ENCODE peak calls at places on chromosomes 12 and 14, in ten cellular contexts. One of them, this sample, is unnamed.

GRCh38 chr12:113467514-113468364 is 3.9 kb downstream of the LHX5 start:
- DNase-seq in H1: peak
- DNase-seq in IMR-90: no peak
- DNase-seq in body of pancreas: no peak
- DNase-seq in transverse colon: no peak
- DNase-seq in A549: peak
- DNase-seq in uterus: no peak
- DNase-seq in prostate gland: no peak
- DNase-seq in thyroid gland: no peak
- DNase-seq in tibial nerve: no peak
- DNase-seq in this sample: no peak

GRCh38 chr12:12273291-12273957 is 6.6 kb upstream of the LRP6 start:
- DNase-seq in tibial nerve: no peak
- DNase-seq in transverse colon: no peak
- DNase-seq in prostate gland: no peak
- DNase-seq in thyroid gland: no peak
- DNase-seq in A549: no peak
- DNase-seq in body of pancreas: no peak
- DNase-seq in IMR-90: peak
- DNase-seq in H1: no peak
- DNase-seq in uterus: no peak
- DNase-seq in this sample: no peak

GRCh38 chr12:28099862-28100261 is 90.4 kb upstream of the CCDC91 start:
- DNase-seq in thyroid gland: no peak
- DNase-seq in prostate gland: no peak
- DNase-seq in tibial nerve: no peak
- DNase-seq in transverse colon: no peak
- DNase-seq in H1: no peak
- DNase-seq in A549: no peak
- DNase-seq in uterus: no peak
- DNase-seq in body of pancreas: no peak
- DNase-seq in IMR-90: no peak
- DNase-seq in this sample: no peak

GRCh38 chr14:86296173-86296572 is 766.2 kb downstream of the FLRT2 start:
- DNase-seq in H1: no peak
- DNase-seq in thyroid gland: no peak
- DNase-seq in transverse colon: no peak
- DNase-seq in A549: no peak
- DNase-seq in uterus: no peak
- DNase-seq in prostate gland: no peak
- DNase-seq in body of pancreas: no peak
- DNase-seq in tibial nerve: no peak
- DNase-seq in IMR-90: peak
- DNase-seq in this sample: no peak

GRCh38 chr14:103870144-103870876 is 22.9 kb upstream of the PPP1R13B start:
- DNase-seq in tibial nerve: no peak
- DNase-seq in thyroid gland: peak
- DNase-seq in A549: no peak
- DNase-seq in IMR-90: no peak
- DNase-seq in uterus: no peak
- DNase-seq in H1: no peak
- DNase-seq in transverse colon: no peak
- DNase-seq in prostate gland: no peak
- DNase-seq in body of pancreas: peak
- DNase-seq in this sample: no peak

GRCh38 chr14:59085207-59085739 is 103.2 kb upstream of the DAAM1 start:
- DNase-seq in H1: no peak
- DNase-seq in A549: no peak
- DNase-seq in uterus: no peak
- DNase-seq in tibial nerve: no peak
- DNase-seq in IMR-90: no peak
- DNase-seq in prostate gland: no peak
- DNase-seq in thyroid gland: no peak
- DNase-seq in transverse colon: no peak
- DNase-seq in body of pancreas: no peak
- DNase-seq in this sample: no peak

GRCh38 chr12:124623344-124623885 is 56.0 kb upstream of the NCOR2 start:
- DNase-seq in body of pancreas: no peak
- DNase-seq in tibial nerve: no peak
- DNase-seq in uterus: no peak
- DNase-seq in thyroid gland: no peak
- DNase-seq in A549: no peak
- DNase-seq in transverse colon: no peak
- DNase-seq in prostate gland: no peak
- DNase-seq in H1: no peak
- DNase-seq in IMR-90: no peak
- DNase-seq in this sample: no peak

GRCh38 chr14:59728294-59728693 is 142.3 kb downstream of the RTN1 start:
- DNase-seq in IMR-90: no peak
- DNase-seq in A549: no peak
- DNase-seq in tibial nerve: no peak
- DNase-seq in transverse colon: no peak
- DNase-seq in uterus: no peak
- DNase-seq in thyroid gland: no peak
- DNase-seq in H1: no peak
- DNase-seq in prostate gland: no peak
- DNase-seq in body of pancreas: no peak
- DNase-seq in this sample: no peak

GRCh38 chr14:61695695-61696527 is 598 bp downstream of the HIF1A start:
- DNase-seq in IMR-90: peak
- DNase-seq in transverse colon: peak
- DNase-seq in prostate gland: peak
- DNase-seq in thyroid gland: peak
- DNase-seq in body of pancreas: peak
- DNase-seq in tibial nerve: peak
- DNase-seq in uterus: peak
- DNase-seq in H1: peak
- DNase-seq in A549: peak
- DNase-seq in this sample: peak

GRCh38 chr12:42868291-42868690 is 278.7 kb upstream of the PRICKLE1 start:
- DNase-seq in tibial nerve: no peak
- DNase-seq in IMR-90: no peak
- DNase-seq in A549: no peak
- DNase-seq in thyroid gland: no peak
- DNase-seq in transverse colon: no peak
- DNase-seq in uterus: no peak
- DNase-seq in body of pancreas: no peak
- DNase-seq in H1: no peak
- DNase-seq in prostate gland: no peak
- DNase-seq in this sample: no peak

GRCh38 chr14:67457782-67458181 is 30.7 kb downstream of the TMEM229B start:
- DNase-seq in prostate gland: peak
- DNase-seq in IMR-90: no peak
- DNase-seq in H1: peak
- DNase-seq in uterus: no peak
- DNase-seq in transverse colon: no peak
- DNase-seq in thyroid gland: peak
- DNase-seq in A549: no peak
- DNase-seq in tibial nerve: no peak
- DNase-seq in body of pancreas: peak
- DNase-seq in this sample: no peak

GRCh38 chr12:6335451-6336078 is 6.3 kb downstream of the TNFRSF1A start:
- DNase-seq in prostate gland: peak
- DNase-seq in transverse colon: peak
- DNase-seq in body of pancreas: peak
- DNase-seq in H1: peak
- DNase-seq in A549: peak
- DNase-seq in IMR-90: peak
- DNase-seq in thyroid gland: peak
- DNase-seq in uterus: peak
- DNase-seq in tibial nerve: peak
- DNase-seq in this sample: no peak
- TF ChIP-seq POLR2A in prostate gland: no peak
- TF ChIP-seq POLR2A in transverse colon: peak
- TF ChIP-seq POLR2A in body of pancreas: no peak
- TF ChIP-seq POLR2A in H1: no peak
- TF ChIP-seq POLR2A in A549: peak
- TF ChIP-seq POLR2A in IMR-90: peak
- TF ChIP-seq POLR2A in thyroid gland: no peak
- TF ChIP-seq POLR2A in uterus: peak
- TF ChIP-seq POLR2A in tibial nerve: no peak
- TF ChIP-seq POLR2A in this sample: peak

DNA sequence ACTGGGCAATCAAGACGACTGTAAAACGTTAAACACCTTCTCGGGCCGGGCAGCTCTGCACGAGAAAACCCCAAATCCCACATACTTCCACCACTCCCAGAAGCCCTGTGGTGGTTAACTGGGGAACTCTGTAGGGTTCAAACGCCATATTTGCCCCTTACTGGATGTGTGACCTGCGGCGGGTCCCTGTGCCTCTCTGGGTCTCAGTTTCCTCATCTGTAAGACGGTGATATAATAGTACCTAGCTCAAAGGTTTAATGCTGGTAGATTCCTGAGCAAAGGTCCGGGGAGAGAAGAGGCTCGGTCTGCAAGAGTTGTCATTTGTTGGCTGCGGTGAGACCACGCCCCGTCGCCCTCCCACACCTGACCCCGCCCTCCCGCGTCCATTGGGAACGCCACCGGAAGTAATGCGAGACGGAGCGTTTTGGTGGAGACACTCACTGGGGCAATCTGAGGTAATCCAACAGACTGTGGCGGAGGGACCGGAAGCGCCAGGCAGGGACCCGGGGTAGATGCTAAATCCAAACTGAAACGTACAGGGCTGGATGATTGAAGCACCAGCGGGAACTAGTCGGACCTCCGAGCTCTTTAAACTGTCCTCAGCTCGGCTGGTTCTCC is 661 bp upstream of the OGFOD2 start:
- DNase-seq in thyroid gland: peak
- DNase-seq in A549: peak
- DNase-seq in transverse colon: peak
- DNase-seq in IMR-90: peak
- DNase-seq in uterus: peak
- DNase-seq in H1: peak
- DNase-seq in body of pancreas: peak
- DNase-seq in tibial nerve: peak
- DNase-seq in prostate gland: peak
- DNase-seq in this sample: peak
- TF ChIP-seq POLR2A in thyroid gland: peak
- TF ChIP-seq POLR2A in A549: peak
- TF ChIP-seq POLR2A in transverse colon: peak
- TF ChIP-seq POLR2A in IMR-90: no peak
- TF ChIP-seq POLR2A in uterus: no peak
- TF ChIP-seq POLR2A in H1: peak
- TF ChIP-seq POLR2A in body of pancreas: no peak
- TF ChIP-seq POLR2A in tibial nerve: no peak
- TF ChIP-seq POLR2A in prostate gland: peak
- TF ChIP-seq POLR2A in this sample: no peak

GRCh38 chr14:73462815-73463214 is 4.5 kb upstream of the NUMB start:
- DNase-seq in uterus: no peak
- DNase-seq in H1: peak
- DNase-seq in IMR-90: no peak
- DNase-seq in tibial nerve: no peak
- DNase-seq in transverse colon: no peak
- DNase-seq in thyroid gland: no peak
- DNase-seq in A549: no peak
- DNase-seq in body of pancreas: no peak
- DNase-seq in prostate gland: no peak
- DNase-seq in this sample: no peak

GRCh38 chr14:73462078-73462715 is 3.9 kb upstream of the NUMB start:
- DNase-seq in uterus: peak
- DNase-seq in body of pancreas: peak
- DNase-seq in IMR-90: peak
- DNase-seq in H1: no peak
- DNase-seq in tibial nerve: no peak
- DNase-seq in A549: peak
- DNase-seq in prostate gland: peak
- DNase-seq in transverse colon: peak
- DNase-seq in thyroid gland: peak
- DNase-seq in this sample: no peak

GRCh38 chr14:73458219-73458976 is at the start of gene NUMB:
- DNase-seq in A549: peak
- DNase-seq in body of pancreas: peak
- DNase-seq in IMR-90: peak
- DNase-seq in uterus: peak
- DNase-seq in transverse colon: peak
- DNase-seq in tibial nerve: peak
- DNase-seq in prostate gland: peak
- DNase-seq in thyroid gland: peak
- DNase-seq in H1: peak
- DNase-seq in this sample: peak

GRCh38 chr14:73461478-73462077 is 3.2 kb upstream of the NUMB start:
- DNase-seq in H1: no peak
- DNase-seq in IMR-90: no peak
- DNase-seq in transverse colon: no peak
- DNase-seq in uterus: no peak
- DNase-seq in thyroid gland: no peak
- DNase-seq in tibial nerve: no peak
- DNase-seq in prostate gland: no peak
- DNase-seq in A549: no peak
- DNase-seq in body of pancreas: no peak
- DNase-seq in this sample: no peak

DNA sequence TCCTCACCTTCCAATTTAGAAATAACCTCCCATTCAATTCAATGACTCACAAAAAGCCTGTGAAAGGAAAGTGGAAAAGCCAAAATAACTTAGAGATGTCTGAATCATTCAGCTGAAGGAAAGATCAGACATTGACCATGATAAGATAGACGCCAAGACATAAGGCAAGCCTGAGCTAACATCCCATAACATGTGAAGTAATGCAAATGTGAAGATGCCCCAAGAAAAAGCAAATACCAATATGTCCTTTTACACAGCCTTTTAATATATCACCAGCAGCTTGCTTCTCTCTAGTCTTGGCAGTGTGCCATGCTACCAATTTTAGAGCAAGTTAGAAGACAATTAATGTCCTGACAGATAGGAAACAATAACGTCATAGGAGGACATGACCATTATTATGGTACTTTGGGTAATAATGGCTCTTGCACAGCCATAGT is 2.4 kb upstream of the NUMB start:
- DNase-seq in transverse colon: no peak
- DNase-seq in uterus: peak
- DNase-seq in body of pancreas: no peak
- DNase-seq in thyroid gland: no peak
- DNase-seq in H1: no peak
- DNase-seq in prostate gland: no peak
- DNase-seq in IMR-90: peak
- DNase-seq in A549: no peak
- DNase-seq in tibial nerve: no peak
- DNase-seq in this sample: no peak
- TF ChIP-seq POLR2A in transverse colon: no peak
- TF ChIP-seq POLR2A in uterus: no peak
- TF ChIP-seq POLR2A in body of pancreas: no peak
- TF ChIP-seq POLR2A in thyroid gland: no peak
- TF ChIP-seq POLR2A in H1: no peak
- TF ChIP-seq POLR2A in prostate gland: no peak
- TF ChIP-seq POLR2A in IMR-90: no peak
- TF ChIP-seq POLR2A in A549: no peak
- TF ChIP-seq POLR2A in tibial nerve: no peak
- TF ChIP-seq POLR2A in this sample: no peak

GRCh38 chr12:2294651-2295475 is 242.1 kb downstream of the CACNA1C start:
- DNase-seq in tibial nerve: peak
- DNase-seq in transverse colon: peak
- DNase-seq in A549: no peak
- DNase-seq in IMR-90: peak
- DNase-seq in body of pancreas: no peak
- DNase-seq in thyroid gland: no peak
- DNase-seq in H1: no peak
- DNase-seq in uterus: peak
- DNase-seq in prostate gland: no peak
- DNase-seq in this sample: no peak
- TF ChIP-seq POLR2A in tibial nerve: no peak
- TF ChIP-seq POLR2A in transverse colon: no peak
- TF ChIP-seq POLR2A in A549: no peak
- TF ChIP-seq POLR2A in IMR-90: no peak
- TF ChIP-seq POLR2A in body of pancreas: no peak
- TF ChIP-seq POLR2A in thyroid gland: no peak
- TF ChIP-seq POLR2A in H1: no peak
- TF ChIP-seq POLR2A in uterus: no peak
- TF ChIP-seq POLR2A in prostate gland: no peak
- TF ChIP-seq POLR2A in this sample: no peak